ENCODE peak calls at places on chromosomes 16 and 17, in five cellular contexts. P, L, D, O and Z are unnamed samples.

GRCh38 chr17:39683295-39683939 is 4.4 kb downstream of the PGAP3 start:
- DNase-seq in P (no peak), L (no peak), D (no peak), O (no peak), Z (no peak)

GRCh38 chr17:82449883-82450356 is 632 bp downstream of the CYBC1 start:
- DNase-seq in P (no peak), L (no peak), D (peak; percentile 23), O (no peak), Z (no peak)

GRCh38 chr16:79294568-79294967 is 306.0 kb downstream of the MAF start:
- DNase-seq in P (no peak), L (no peak), D (no peak), O (no peak), Z (no peak)

GRCh38 chr17:72850410-72850809 is 242.1 kb downstream of the SLC39A11 start:
- DNase-seq in P (no peak), L (no peak), D (no peak), O (no peak), Z (no peak)

GRCh38 chr17:10226930-10227695 is 28.7 kb upstream of the GAS7 start:
- DNase-seq in P (peak; percentile 1), L (peak; percentile 31), D (peak; percentile 32), O (no peak), Z (peak; percentile 64)

GRCh38 chr17:35170968-35171771 is 23.0 kb downstream of the SLC35G3 start:
- DNase-seq in P (no peak), L (no peak), D (no peak), O (no peak), Z (no peak)

GRCh38 chr16:66298006-66298405 is 68.5 kb upstream of the CDH5 start:
- DNase-seq in P (no peak), L (no peak), D (no peak), O (no peak), Z (no peak)

GRCh38 chr16:50548659-50549560 is 714 bp downstream of the NKD1 start:
- DNase-seq in P (no peak), L (no peak), D (no peak), O (no peak), Z (no peak)

GRCh38 chr17:57396515-57396921 is 140.2 kb downstream of the MSI2 start:
- DNase-seq in P (no peak), L (no peak), D (no peak), O (no peak), Z (no peak)

GRCh38 chr16:1052791-1053521 is 19.6 kb upstream of the SSTR5 start:
- DNase-seq in P (no peak), L (no peak), D (no peak), O (no peak), Z (peak; percentile 16)

GRCh38 chr16:66476328-66477027 is 49.4 kb downstream of the BEAN1 start:
- DNase-seq in P (no peak), L (no peak), D (peak; percentile 15), O (no peak), Z (no peak)

GRCh38 chr17:65039349-65039988 is 17.1 kb downstream of the GNA13 start:
- DNase-seq in P (peak; percentile 53), L (no peak), D (no peak), O (no peak), Z (no peak)

GRCh38 chr17:47705536-47706481 is 11.8 kb downstream of the TBKBP1 start:
- DNase-seq in P (no peak), L (no peak), D (no peak), O (no peak), Z (no peak)

GRCh38 chr16:11497329-11497805 is 89.4 kb downstream of the LITAF start:
- DNase-seq in P (no peak), L (peak; percentile 81), D (no peak), O (no peak), Z (peak; percentile 38)

GRCh38 chr17:38888842-38889241 is 19.0 kb downstream of the LASP1 start:
- DNase-seq in P (no peak), L (no peak), D (no peak), O (no peak), Z (no peak)

GRCh38 chr17:17814162-17815061 is 22.4 kb downstream of the SREBF1 start:
- DNase-seq in P (no peak), L (no peak), D (no peak), O (no peak), Z (no peak)

GRCh38 chr17:7553356-7553755 is 4.5 kb downstream of the TNFSF12 start:
- DNase-seq in P (no peak), L (no peak), D (no peak), O (no peak), Z (no peak)

GRCh38 chr16:89084814-89085612 is 8.6 kb upstream of the ACSF3 start:
- DNase-seq in P (no peak), L (no peak), D (no peak), O (no peak), Z (no peak)